ENCODE peak calls at places on chromosomes 2 and 18, in seven cellular contexts. J, V, U, H, S, K and L are unnamed samples.
A peak's percentile ranks its signal among the peaks of the same experiment; 100 is the strongest.

GRCh38 chr2:11930211-11930761 is 183.9 kb downstream of the LPIN1 start:
- DNase-seq in J (no peak), S (no peak), U (no peak), V (no peak), H (no peak), K (peak; percentile 18), L (no peak)

GRCh38 chr2:84963692-84964405 is 7.1 kb upstream of the KCMF1 start:
- DNase-seq in K (no peak), S (no peak), H (no peak), J (peak; percentile 58), V (peak; percentile 99), U (no peak), L (peak; percentile 27)

GRCh38 chr2:234987754-234988153 is 35.9 kb downstream of the SH3BP4 start:
- DNase-seq in J (no peak), U (no peak), V (no peak), H (no peak), K (no peak), S (no peak), L (no peak)

GRCh38 chr2:101380376-101380775 is 6.9 kb downstream of the CREG2 start:
- DNase-seq in U (no peak), S (no peak), K (no peak), J (no peak), V (no peak), H (no peak), L (peak; percentile 76)

GRCh38 chr2:67846341-67847070 is 216.3 kb downstream of the C1D start:
- DNase-seq in K (peak; percentile 81), H (peak; percentile 31), J (peak; percentile 47), S (peak; percentile 75), V (peak; percentile 94), U (peak; percentile 93), L (peak; percentile 98)

GRCh38 chr18:48875942-48876511 is 74.7 kb downstream of the SMAD7 start:
- DNase-seq in H (no peak), V (peak; percentile 69), J (no peak), U (no peak), K (no peak), S (no peak), L (peak; percentile 53)

GRCh38 chr2:241279413-241279812 is 36.1 kb downstream of the HDLBP start:
- DNase-seq in K (no peak), J (no peak), S (no peak), V (peak; percentile 46), H (no peak), U (no peak), L (no peak)

GRCh38 chr2:234083572-234084348 is 33.3 kb downstream of the SPP2 start:
- DNase-seq in V (no peak), K (no peak), H (no peak), U (no peak), J (no peak), S (no peak), L (no peak)

GRCh38 chr2:144452169-144453038 is 67.5 kb downstream of the ZEB2 start:
- DNase-seq in V (no peak), J (no peak), H (no peak), U (no peak), S (no peak), K (no peak), L (no peak)

DNA sequence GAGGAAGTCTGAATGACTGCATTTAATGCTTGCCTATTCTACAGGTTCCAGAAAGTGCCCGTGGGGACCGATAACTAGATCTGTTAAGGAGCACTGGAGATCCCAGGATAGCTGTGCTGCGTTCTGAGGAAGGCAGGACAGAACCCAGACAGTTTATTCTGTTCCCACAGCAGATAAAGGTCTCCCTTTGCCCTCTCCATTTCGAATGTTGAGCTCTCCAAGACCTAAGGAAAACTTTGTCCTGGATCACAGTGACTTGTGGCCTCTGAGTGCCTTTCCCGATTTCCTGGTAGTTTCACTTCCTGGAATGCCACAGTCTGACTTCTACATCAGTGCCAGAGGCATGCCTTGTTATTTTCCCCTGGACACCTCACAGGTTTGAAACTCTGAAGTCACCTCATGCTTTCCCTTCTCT is 50.1 kb upstream of the ZFP36L2 start:
- DNase-seq in K (no peak), J (no peak), V (no peak), H (no peak), S (no peak), U (no peak), L (no peak)
- TF ChIP-seq POLR2AphosphoS5 in K (no peak), J (no peak), V (no peak), H (no peak), S (no peak), U (no peak), L (no peak)

GRCh38 chr2:105395691-105396090 is 3.2 kb downstream of the FHL2 start:
- DNase-seq in V (no peak), K (peak; percentile 8), U (no peak), J (no peak), S (no peak), H (no peak), L (no peak)
- TF ChIP-seq POLR2AphosphoS5 in V (no peak), K (no peak), U (no peak), J (no peak), S (no peak), H (no peak), L (no peak)

GRCh38 chr2:39516347-39517101 is 79.4 kb upstream of the MAP4K3 start:
- DNase-seq in K (peak; percentile 29), V (peak; percentile 85), S (no peak), H (no peak), J (no peak), U (no peak), L (peak; percentile 92)
- TF ChIP-seq POLR2AphosphoS5 in K (peak; percentile 65), V (peak; percentile 24), S (no peak), H (no peak), J (no peak), U (no peak), L (peak; percentile 69)

GRCh38 chr2:9781252-9781651 is 62.0 kb upstream of the TAF1B start:
- DNase-seq in J (no peak), S (no peak), U (peak; percentile 80), V (no peak), H (no peak), K (no peak), L (no peak)
- TF ChIP-seq POLR2AphosphoS5 in J (no peak), S (no peak), U (peak; percentile 42), V (no peak), H (no peak), K (no peak), L (no peak)

GRCh38 chr2:43343573-43344304 is 117.3 kb upstream of the ZFP36L2 start:
- DNase-seq in S (no peak), U (peak; percentile 85), H (no peak), V (no peak), K (peak; percentile 70), J (no peak), L (peak; percentile 94)
- TF ChIP-seq POLR2AphosphoS5 in S (no peak), U (no peak), H (no peak), V (no peak), K (peak; percentile 58), J (no peak), L (peak; percentile 66)

GRCh38 chr18:11362856-11363255 is 213.5 kb upstream of the PIEZO2 start:
- DNase-seq in S (no peak), J (no peak), U (no peak), H (no peak), V (no peak), K (no peak), L (no peak)
- TF ChIP-seq POLR2AphosphoS5 in S (no peak), J (no peak), U (no peak), H (no peak), V (no peak), K (no peak), L (no peak)

GRCh38 chr18:58456625-58457024 is 172.3 kb downstream of the ALPK2 start:
- DNase-seq in J (no peak), S (no peak), U (peak; percentile 45), H (no peak), K (peak; percentile 55), V (no peak), L (no peak)
- TF ChIP-seq POLR2AphosphoS5 in J (no peak), S (no peak), U (no peak), H (no peak), K (peak; percentile 35), V (no peak), L (no peak)

DNA sequence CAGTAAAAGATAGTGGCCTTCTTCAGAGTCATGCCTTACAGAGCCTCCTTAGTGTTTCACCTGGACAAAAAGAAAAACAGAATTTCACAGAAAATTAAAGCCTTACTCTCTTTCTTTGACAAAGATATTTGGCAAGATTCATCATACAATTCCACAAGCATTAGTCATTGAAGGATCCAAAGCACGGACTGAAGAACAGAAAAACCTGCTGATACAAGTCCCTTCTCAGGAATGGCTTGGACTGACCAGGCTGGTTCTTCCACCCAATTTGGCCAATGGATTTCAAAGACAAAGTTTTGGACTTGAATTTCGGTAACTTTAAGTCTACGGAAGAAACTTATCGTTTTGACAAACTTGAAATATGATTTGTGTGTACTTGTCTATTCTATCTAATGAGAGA is 39.1 kb upstream of the GALNT3 start:
- DNase-seq in K (no peak), S (no peak), U (peak; percentile 56), J (no peak), H (no peak), V (no peak), L (no peak)
- TF ChIP-seq POLR2AphosphoS5 in K (no peak), S (no peak), U (no peak), J (no peak), H (no peak), V (no peak), L (no peak)

GRCh38 chr2:38957972-38958371 is 68.3 kb downstream of the ARHGEF33 start:
- DNase-seq in K (no peak), J (no peak), H (no peak), U (no peak), V (no peak), S (no peak), L (no peak)
- TF ChIP-seq POLR2AphosphoS5 in K (no peak), J (no peak), H (no peak), U (no peak), V (no peak), S (no peak), L (no peak)

DNA sequence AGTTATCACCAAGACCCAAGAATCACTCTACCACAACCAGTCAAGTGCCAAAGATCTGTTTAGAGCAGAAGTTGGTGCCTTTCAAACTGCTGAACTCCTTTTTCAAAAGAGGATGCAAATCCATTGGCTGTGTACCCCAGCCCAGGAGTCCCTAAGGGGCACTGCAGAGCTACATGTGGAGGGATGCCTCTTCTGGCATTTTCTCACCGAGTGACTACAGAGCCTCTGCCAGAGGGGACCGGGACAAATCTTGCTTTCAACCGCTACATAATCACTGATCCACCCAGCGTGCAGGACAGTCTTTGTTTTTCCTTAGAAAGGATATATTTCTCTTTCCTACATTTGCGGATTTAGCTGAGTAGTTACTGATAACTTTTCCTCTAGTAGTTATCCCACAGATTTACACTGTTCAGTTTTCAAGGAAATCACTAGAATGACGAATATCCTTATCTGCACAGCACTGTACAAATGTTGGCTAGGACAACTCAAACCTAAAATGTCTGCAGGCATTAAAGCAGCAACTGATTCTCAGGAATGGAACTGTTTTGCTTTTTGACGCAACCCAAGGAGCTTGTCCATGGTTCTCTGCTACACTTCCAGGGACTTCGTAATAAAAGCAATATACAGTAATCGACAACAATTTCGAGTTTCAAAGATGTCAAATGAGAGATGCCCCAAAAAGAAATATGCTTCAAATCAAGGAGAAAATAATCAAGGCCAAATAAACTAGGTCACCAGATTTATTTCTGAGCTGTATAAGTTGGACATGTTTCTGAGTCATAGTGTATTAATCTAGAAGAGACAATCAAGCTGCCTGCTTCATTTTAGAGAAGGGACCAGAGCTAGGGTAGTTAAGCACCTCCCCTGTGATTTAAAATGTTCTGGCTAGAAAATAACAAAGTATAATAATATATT is 24.1 kb downstream of the EPB41L3 start:
- DNase-seq in S (no peak), V (no peak), K (no peak), U (no peak), H (no peak), J (no peak), L (no peak)
- TF ChIP-seq POLR2AphosphoS5 in S (no peak), V (no peak), K (no peak), U (no peak), H (no peak), J (no peak), L (peak; percentile 69)